ENCODE peak calls at places on chromosomes 2 and 18, in nine cellular contexts. H is psoas muscle; T is Calu3; D is activated gamma-delta T cell treated with Interleukin-2 at 50 U/mL for 16 hours; E is COR-L47; L is germinal center; U is GM13976; G is GM04504; Y is activated naive CD4-positive, alpha-beta T cell treated with Interleukin-2 at 50 U/mL for 16 hours. S is an unnamed sample.
A peak's percentile ranks its signal among the peaks of the same experiment; 100 is the strongest.

GRCh38 chr2:128425216-128425615 is 106.5 kb upstream of the HS6ST1 start:
- DNase-seq in H (no peak), T (no peak), D (no peak), E (no peak), L (no peak), U (no peak), G (no peak), Y (no peak), S (no peak)

GRCh38 chr2:99975386-99975785 is 167.0 kb downstream of the AFF3 start:
- DNase-seq in H (no peak), T (no peak), D (no peak), E (no peak), L (no peak), U (no peak), G (no peak), Y (no peak), S (peak; percentile 96)

GRCh38 chr18:31386683-31387082 is 10.1 kb downstream of the DSG4 start:
- DNase-seq in H (no peak), T (no peak), D (no peak), E (no peak), L (no peak), U (no peak), G (no peak), Y (no peak), S (no peak)

GRCh38 chr2:36352024-36352398 is 3.6 kb upstream of the CRIM1 start:
- DNase-seq in H (no peak), T (peak; percentile 35), D (no peak), E (no peak), L (peak; percentile 23), U (peak; percentile 40), G (no peak), Y (no peak), S (peak; percentile 65)

GRCh38 chr2:176427549-176427948 is 158.3 kb downstream of the MTX2 start:
- DNase-seq in H (no peak), T (no peak), D (no peak), E (no peak), L (no peak), U (no peak), G (no peak), Y (no peak), S (no peak)

GRCh38 chr18:73164430-73164829 is 296.6 kb upstream of the NETO1 start:
- DNase-seq in H (no peak), T (no peak), D (no peak), E (no peak), L (no peak), U (no peak), G (no peak), Y (no peak), S (no peak)

GRCh38 chr2:15986644-15987043 is 46.3 kb downstream of the MYCN start:
- DNase-seq in H (no peak), T (no peak), D (no peak), E (no peak), L (no peak), U (no peak), G (no peak), Y (no peak), S (no peak)

GRCh38 chr18:56240405-56240804 is 398.0 kb downstream of the TXNL1 start:
- DNase-seq in H (no peak), T (no peak), D (no peak), E (no peak), L (no peak), U (no peak), G (no peak), Y (no peak), S (peak; percentile 16)

GRCh38 chr2:45761660-45762059 is 110.2 kb downstream of the PRKCE start:
- DNase-seq in H (no peak), T (no peak), D (no peak), E (no peak), L (no peak), U (no peak), G (no peak), Y (no peak), S (no peak)

GRCh38 chr2:170711196-170711773 is 3.9 kb upstream of the SP5 start:
- DNase-seq in H (no peak), T (no peak), D (no peak), E (no peak), L (no peak), U (no peak), G (no peak), Y (no peak), S (no peak)

GRCh38 chr2:179925713-179926112 is 64.3 kb upstream of the ZNF385B start:
- DNase-seq in H (no peak), T (no peak), D (no peak), E (no peak), L (no peak), U (no peak), G (no peak), Y (no peak), S (no peak)

GRCh38 chr2:229407170-229407569 is 136.1 kb upstream of the PID1 start:
- DNase-seq in H (peak; percentile 67), T (peak; percentile 70), D (no peak), E (no peak), L (no peak), U (no peak), G (peak; percentile 66), Y (no peak), S (peak; percentile 56)

GRCh38 chr2:2932189-2932588 is 445.4 kb downstream of the EIPR1 start:
- DNase-seq in H (no peak), T (no peak), D (no peak), E (no peak), L (no peak), U (no peak), G (no peak), Y (no peak), S (no peak)

GRCh38 chr18:48802543-48803428 is 148.0 kb downstream of the SMAD7 start:
- DNase-seq in H (no peak), T (no peak), D (no peak), E (no peak), L (no peak), U (no peak), G (no peak), Y (no peak), S (no peak)

GRCh38 chr2:37168217-37168981 is 11.6 kb upstream of the EIF2AK2 start:
- DNase-seq in H (no peak), T (peak; percentile 44), D (peak; percentile 22), E (peak; percentile 7), L (peak; percentile 72), U (peak; percentile 82), G (no peak), Y (peak; percentile 17), S (peak; percentile 60)

GRCh38 chr18:54181856-54182612 is 42.4 kb downstream of the MBD2 start:
- DNase-seq in H (no peak), T (no peak), D (no peak), E (no peak), L (no peak), U (peak; percentile 32), G (no peak), Y (no peak), S (peak; percentile 70)

GRCh38 chr18:4751523-4751922 is 296.4 kb upstream of the DLGAP1 start:
- DNase-seq in H (no peak), T (no peak), D (no peak), E (no peak), L (no peak), U (no peak), G (no peak), Y (no peak), S (no peak)

GRCh38 chr2:162217596-162217995 is 25.6 kb downstream of the FAP start:
- DNase-seq in H (no peak), T (no peak), D (no peak), E (no peak), L (no peak), U (no peak), G (no peak), Y (no peak), S (no peak)

GRCh38 chr2:203396667-203397066 is 68.5 kb downstream of the ABI2 start:
- DNase-seq in H (no peak), T (peak; percentile 18), D (no peak), E (no peak), L (peak; percentile 10), U (no peak), G (no peak), Y (no peak), S (no peak)

GRCh38 chr2:240271716-240272341 is 131.4 kb upstream of the OTOS start:
- DNase-seq in H (no peak), T (no peak), D (no peak), E (no peak), L (no peak), U (no peak), G (no peak), Y (no peak), S (no peak)

GRCh38 chr2:83081835-83082522 is 1377.1 kb downstream of the SUCLG1 start:
- DNase-seq in H (no peak), T (no peak), D (no peak), E (peak; percentile 66), L (no peak), U (no peak), G (peak; percentile 80), Y (no peak), S (peak; percentile 18)